ENCODE peak calls at places on chromosomes 13 and 19, in nine cellular contexts. D, T, P, I, Q, C, V, S and F are unnamed samples. For H3K36me3, the result is how much of the 10 kb centered on the place peaks cover.

GRCh38 chr13:36154567-36155231 is 23.5 kb upstream of the DCLK1 start:
- DNase-seq in D (no peak), T (no peak), P (peak), I (no peak), Q (peak), C (peak), V (no peak), S (peak), F (no peak)

GRCh38 chr13:76692326-76692725 is 193.9 kb downstream of the KCTD12 start:
- DNase-seq in D (no peak), T (no peak), P (no peak), I (no peak), Q (no peak), C (no peak), V (no peak), S (no peak), F (no peak)

GRCh38 chr13:24392972-24393371 is 83.6 kb downstream of the C1QTNF9 start:
- DNase-seq in D (no peak), T (no peak), P (no peak), I (no peak), Q (no peak), C (no peak), V (no peak), S (no peak), F (no peak)

GRCh38 chr13:23928985-23929384 is 31.7 kb upstream of the C1QTNF9B start:
- DNase-seq in D (no peak), T (no peak), P (no peak), I (no peak), Q (no peak), C (no peak), V (no peak), S (no peak), F (no peak)

GRCh38 chr19:28560786-28561185 is 652.2 kb downstream of the UQCRFS1 start:
- DNase-seq in D (no peak), T (no peak), P (no peak), I (no peak), Q (no peak), C (no peak), V (no peak), S (no peak), F (no peak)

GRCh38 chr13:23723463-23723862 is 153.3 kb downstream of the TNFRSF19 start:
- DNase-seq in D (no peak), T (no peak), P (no peak), I (no peak), Q (no peak), C (no peak), V (no peak), S (no peak), F (no peak)

GRCh38 chr19:13056052-13056660 is 46.5 kb downstream of the LYL1 start:
- DNase-seq in D (no peak), T (peak), P (peak), I (no peak), Q (no peak), C (no peak), V (peak), S (peak), F (no peak)

GRCh38 chr13:39527961-39528720 is 74.9 kb downstream of the LHFPL6 start:
- DNase-seq in D (no peak), T (no peak), P (no peak), I (no peak), Q (peak), C (no peak), V (peak), S (no peak), F (no peak)

GRCh38 chr13:36086117-36086516 is 45.1 kb downstream of the DCLK1 start:
- DNase-seq in D (no peak), T (no peak), P (no peak), I (no peak), Q (no peak), C (no peak), V (no peak), S (no peak), F (no peak)

GRCh38 chr19:8609210-8610040 is 1.1 kb downstream of the ADAMTS10 start:
- DNase-seq in D (no peak), T (no peak), P (peak), I (no peak), Q (peak), C (peak), V (peak), S (peak), F (no peak)

GRCh38 chr19:41206456-41206855 is 12.6 kb upstream of the AXL start:
- DNase-seq in D (no peak), T (no peak), P (no peak), I (no peak), Q (no peak), C (no peak), V (no peak), S (no peak), F (no peak)

GRCh38 chr19:27972291-27973040 is 1240.5 kb downstream of the UQCRFS1 start:
- DNase-seq in D (no peak), T (no peak), P (no peak), I (no peak), Q (no peak), C (no peak), V (no peak), S (no peak), F (no peak)

GRCh38 chr13:99979453-99980200 is 2.0 kb upstream of the ZIC2 start:
- DNase-seq in D (no peak), T (no peak), P (no peak), I (no peak), Q (no peak), C (peak), V (no peak), S (peak), F (no peak)

GRCh38 chr13:36131931-36132297 is 732 bp upstream of the DCLK1 start:
- DNase-seq in D (no peak), T (peak), P (peak), I (no peak), Q (peak), C (peak), V (peak), S (no peak), F (no peak)

GRCh38 chr19:6060600-6061391 is 49.5 kb downstream of the RFX2 start:
- DNase-seq in D (no peak), T (no peak), P (no peak), I (peak), Q (peak), C (peak), V (no peak), S (no peak), F (no peak)

GRCh38 chr19:55245236-55245904 is 13.4 kb downstream of the PPP6R1 start:
- DNase-seq in D (no peak), T (no peak), P (no peak), I (no peak), Q (no peak), C (peak), V (no peak), S (no peak), F (no peak)

GRCh38 chr19:6610934-6611370 is 20.0 kb upstream of the CD70 start:
- DNase-seq in D (no peak), T (no peak), P (no peak), I (no peak), Q (no peak), C (no peak), V (no peak), S (no peak), F (no peak)

GRCh38 chr13:66556306-66556705 is 673.8 kb downstream of the PCDH9 start:
- DNase-seq in D (no peak), T (no peak), P (no peak), I (no peak), Q (no peak), C (no peak), V (no peak), S (no peak), F (no peak)

DNA sequence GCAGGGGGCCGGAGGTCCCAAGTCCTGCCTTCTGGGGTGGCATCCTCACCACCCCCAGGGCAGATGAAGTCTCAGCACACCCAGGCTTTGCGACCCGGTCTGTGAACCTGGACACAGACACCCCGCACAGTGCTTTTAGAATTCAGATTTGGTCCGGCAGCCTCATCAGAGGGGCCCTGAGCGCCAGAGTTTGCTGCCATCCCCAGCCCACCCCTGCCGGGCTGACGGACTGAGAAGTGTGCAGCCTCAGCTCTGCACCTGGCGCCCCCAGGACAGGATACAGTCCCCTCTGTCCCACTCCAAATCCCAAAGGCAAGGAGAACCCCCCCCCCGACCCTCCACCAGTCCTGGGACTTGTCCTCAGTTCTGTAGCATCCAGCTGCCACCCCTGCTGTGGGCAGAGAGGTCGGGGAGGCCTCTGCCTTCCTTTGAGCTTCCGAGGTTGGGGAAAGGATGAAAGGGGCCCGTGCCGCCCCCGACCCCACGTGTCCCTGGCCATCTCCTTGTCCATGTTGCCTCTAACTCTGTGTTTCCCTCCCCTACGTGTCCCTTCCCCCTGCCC is 16.9 kb downstream of the CAPN12 start:
- DNase-seq in D (no peak), T (no peak), P (no peak), I (no peak), Q (no peak), C (no peak), V (no peak), S (no peak), F (no peak)
- H3K36me3 ChIP-seq in D (under half), T (under half), P (half or more), I (under half), Q (under half), C (half or more), V (half or more), S (under half), F (half or more)

GRCh38 chr19:34666200-34666957 is 10.6 kb downstream of the SCGB2B2 start:
- DNase-seq in D (no peak), T (no peak), P (no peak), I (no peak), Q (no peak), C (peak), V (no peak), S (no peak), F (no peak)
- H3K36me3 ChIP-seq in D (under half), T (under half), P (under half), I (under half), Q (under half), C (under half), V (under half), S (under half), F (under half)

GRCh38 chr19:33492090-33492489 is 29.5 kb downstream of the PEPD start:
- DNase-seq in D (no peak), T (no peak), P (no peak), I (no peak), Q (no peak), C (no peak), V (no peak), S (no peak), F (no peak)
- H3K36me3 ChIP-seq in D (under half), T (under half), P (under half), I (under half), Q (under half), C (under half), V (under half), S (under half), F (under half)

GRCh38 chr19:16841391-16841926 is 12.3 kb downstream of the SIN3B start:
- DNase-seq in D (no peak), T (no peak), P (no peak), I (no peak), Q (no peak), C (no peak), V (no peak), S (no peak), F (no peak)
- H3K36me3 ChIP-seq in D (under half), T (under half), P (half or more), I (half or more), Q (under half), C (under half), V (half or more), S (under half), F (under half)

GRCh38 chr19:52626915-52627314 is 11.2 kb downstream of the ZNF83 start:
- DNase-seq in D (no peak), T (no peak), P (no peak), I (no peak), Q (no peak), C (no peak), V (no peak), S (no peak), F (no peak)

GRCh38 chr19:52622261-52622660 is 15.9 kb downstream of the ZNF83 start:
- DNase-seq in D (no peak), T (no peak), P (no peak), I (no peak), Q (no peak), C (no peak), V (no peak), S (no peak), F (no peak)

DNA sequence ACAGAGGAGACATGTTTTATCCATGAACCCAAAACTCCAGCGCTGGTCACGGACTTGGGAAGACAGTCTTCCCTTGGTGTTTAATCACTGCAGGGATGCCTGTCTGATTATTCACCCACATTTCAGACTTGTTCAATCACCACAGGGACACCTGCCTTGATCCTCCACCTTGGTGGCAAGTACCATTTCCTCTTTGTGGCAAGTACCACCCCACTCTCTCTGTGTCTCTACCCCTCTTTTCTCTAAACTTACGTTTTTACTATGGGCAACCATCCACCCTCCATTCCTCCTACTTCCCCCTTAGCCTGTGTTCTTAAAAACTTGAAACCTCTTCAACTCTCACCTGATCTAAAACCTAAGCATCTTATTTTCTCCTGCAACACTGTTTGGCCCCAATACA is 16.8 kb downstream of the ZNF83 start:
- DNase-seq in D (no peak), T (no peak), P (no peak), I (no peak), Q (no peak), C (no peak), V (no peak), S (no peak), F (no peak)
- H3K36me3 ChIP-seq in D (under half), T (under half), P (half or more), I (under half), Q (under half), C (under half), V (half or more), S (under half), F (under half)

DNA sequence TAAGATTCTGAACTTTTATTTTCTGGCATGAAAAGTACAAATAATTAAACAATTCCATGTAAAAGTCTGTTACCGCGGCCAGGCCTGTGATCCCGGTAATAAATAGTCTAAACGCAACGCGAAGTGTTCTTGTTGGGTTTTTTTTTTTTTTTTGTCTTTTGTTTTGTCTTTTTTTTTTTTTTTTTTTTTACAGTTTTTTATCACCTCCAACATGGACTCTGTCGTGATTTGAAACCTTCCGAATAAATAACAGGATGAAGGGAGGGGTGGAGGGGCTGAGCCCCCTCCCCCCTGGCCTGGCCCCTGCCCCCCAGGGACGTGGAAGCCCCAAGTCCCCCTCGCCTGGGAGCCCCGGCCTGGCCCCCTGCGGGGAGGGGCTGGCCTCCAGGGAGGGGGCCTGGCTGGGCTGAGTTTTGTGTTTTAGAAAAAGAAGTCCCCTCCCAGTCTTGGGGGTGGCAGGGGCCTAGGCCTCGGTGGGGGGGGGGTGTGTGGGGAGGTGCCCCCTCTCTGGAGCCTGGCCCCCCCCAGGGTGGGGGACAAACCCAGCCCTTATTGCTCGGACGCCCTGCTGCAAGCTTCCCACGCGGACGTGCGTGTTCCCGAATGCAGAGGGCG is 16.0 kb downstream of the PRKCSH start:
- DNase-seq in D (no peak), T (no peak), P (no peak), I (no peak), Q (no peak), C (no peak), V (no peak), S (no peak), F (no peak)
- H3K36me3 ChIP-seq in D (under half), T (under half), P (under half), I (under half), Q (under half), C (under half), V (under half), S (under half), F (under half)

GRCh38 chr19:47754206-47755064 is 9.1 kb downstream of the NOP53 start:
- DNase-seq in D (no peak), T (no peak), P (no peak), I (no peak), Q (no peak), C (peak), V (no peak), S (no peak), F (no peak)

GRCh38 chr19:47745010-47745901 is at the start of gene NOP53:
- DNase-seq in D (peak), T (peak), P (peak), I (peak), Q (peak), C (peak), V (peak), S (peak), F (peak)

GRCh38 chr19:47752440-47753211 is 7.3 kb downstream of the NOP53 start:
- DNase-seq in D (no peak), T (no peak), P (no peak), I (no peak), Q (no peak), C (no peak), V (no peak), S (no peak), F (no peak)

GRCh38 chr19:47750752-47751151 is 5.4 kb downstream of the NOP53 start:
- DNase-seq in D (no peak), T (no peak), P (no peak), I (no peak), Q (no peak), C (no peak), V (no peak), S (no peak), F (no peak)

GRCh38 chr19:47749326-47749725 is 4.0 kb downstream of the NOP53 start:
- DNase-seq in D (no peak), T (no peak), P (no peak), I (no peak), Q (no peak), C (no peak), V (no peak), S (no peak), F (no peak)
- H3K36me3 ChIP-seq in D (under half), T (under half), P (half or more), I (half or more), Q (under half), C (half or more), V (half or more), S (under half), F (half or more)

GRCh38 chr19:1430201-1430621 is 8.0 kb upstream of the RPS15 start:
- DNase-seq in D (no peak), T (no peak), P (no peak), I (no peak), Q (no peak), C (peak), V (no peak), S (no peak), F (no peak)
- H3K36me3 ChIP-seq in D (half or more), T (under half), P (half or more), I (half or more), Q (under half), C (under half), V (half or more), S (under half), F (half or more)